ENCODE peak calls at places on chromosomes 16 and 17, in four cellular contexts. W is HEK293T, H is HepG2, I is GM12878. Q is an unnamed sample.

GRCh38 chr16:65249768-65250167 is 127.9 kb upstream of the CDH11 start:
- DNase-seq in W (no peak), H (no peak), I (no peak), Q (no peak)

GRCh38 chr17:1039511-1040215 is 42.7 kb downstream of the TIMM22 start:
- DNase-seq in W (no peak), H (no peak), I (no peak), Q (no peak)

GRCh38 chr16:87056083-87056482 is 261.1 kb downstream of the C16orf95 start:
- DNase-seq in W (no peak), H (no peak), I (no peak), Q (no peak)

GRCh38 chr16:4115209-4115940 is 867 bp downstream of the ADCY9 start:
- DNase-seq in W (peak; percentile 68), H (no peak), I (no peak), Q (peak; percentile 38)

GRCh38 chr17:76678330-76678729 is 32.4 kb downstream of the MXRA7 start:
- DNase-seq in W (no peak), H (no peak), I (no peak), Q (no peak)

GRCh38 chr16:69143116-69143515 is 10.7 kb downstream of the UTP4 start:
- DNase-seq in W (peak; percentile 39), H (peak; percentile 30), I (no peak), Q (peak; percentile 41)

GRCh38 chr17:61463068-61463980 is 11.1 kb downstream of the TBX4 start:
- DNase-seq in W (no peak), H (no peak), I (no peak), Q (peak; percentile 20)

GRCh38 chr17:78654230-78654824 is 77.1 kb upstream of the DNAH17 start:
- DNase-seq in W (no peak), H (no peak), I (no peak), Q (no peak)

GRCh38 chr17:78953356-78954350 is 26.1 kb downstream of the LGALS3BP start:
- DNase-seq in W (no peak), H (no peak), I (no peak), Q (no peak)

GRCh38 chr16:2897110-2897509 is 14.1 kb downstream of the FLYWCH2 start:
- DNase-seq in W (no peak), H (no peak), I (no peak), Q (peak; percentile 6)

GRCh38 chr17:68428498-68429172 is 28.7 kb downstream of the WIPI1 start:
- DNase-seq in W (no peak), H (no peak), I (no peak), Q (no peak)

GRCh38 chr17:68431661-68432071 is 25.6 kb downstream of the WIPI1 start:
- DNase-seq in W (peak; percentile 50), H (peak; percentile 25), I (no peak), Q (peak; percentile 38)

GRCh38 chr17:68427575-68427974 is 29.7 kb downstream of the WIPI1 start:
- DNase-seq in W (no peak), H (no peak), I (no peak), Q (no peak)

GRCh38 chr17:68431045-68431608 is 26.2 kb downstream of the WIPI1 start:
- DNase-seq in W (no peak), H (no peak), I (no peak), Q (no peak)

DNA sequence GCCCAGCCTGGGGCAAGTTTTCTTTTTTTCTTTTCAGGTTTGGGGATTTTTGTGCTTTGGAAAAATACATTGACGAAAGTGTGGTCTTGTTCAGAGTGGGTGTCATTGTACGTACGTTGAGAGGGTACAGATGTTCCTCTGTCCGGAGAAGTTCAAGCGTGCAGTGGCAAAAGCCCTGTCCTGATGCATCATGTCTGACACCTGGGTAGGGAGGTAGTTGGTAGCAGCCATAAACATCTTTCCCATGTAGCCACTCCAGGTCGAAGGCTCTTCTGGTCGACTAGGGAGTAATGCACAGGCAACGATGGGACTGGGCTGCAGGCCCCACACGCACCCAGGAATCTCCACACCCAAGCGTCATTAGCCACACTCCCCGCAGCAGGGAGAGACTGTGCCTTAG is 27.4 kb downstream of the WIPI1 start:
- DNase-seq in W (no peak), H (no peak), I (no peak), Q (no peak)
- TF ChIP-seq TARDBP in W (no peak), H (no peak), I (no peak), Q (no peak)

DNA sequence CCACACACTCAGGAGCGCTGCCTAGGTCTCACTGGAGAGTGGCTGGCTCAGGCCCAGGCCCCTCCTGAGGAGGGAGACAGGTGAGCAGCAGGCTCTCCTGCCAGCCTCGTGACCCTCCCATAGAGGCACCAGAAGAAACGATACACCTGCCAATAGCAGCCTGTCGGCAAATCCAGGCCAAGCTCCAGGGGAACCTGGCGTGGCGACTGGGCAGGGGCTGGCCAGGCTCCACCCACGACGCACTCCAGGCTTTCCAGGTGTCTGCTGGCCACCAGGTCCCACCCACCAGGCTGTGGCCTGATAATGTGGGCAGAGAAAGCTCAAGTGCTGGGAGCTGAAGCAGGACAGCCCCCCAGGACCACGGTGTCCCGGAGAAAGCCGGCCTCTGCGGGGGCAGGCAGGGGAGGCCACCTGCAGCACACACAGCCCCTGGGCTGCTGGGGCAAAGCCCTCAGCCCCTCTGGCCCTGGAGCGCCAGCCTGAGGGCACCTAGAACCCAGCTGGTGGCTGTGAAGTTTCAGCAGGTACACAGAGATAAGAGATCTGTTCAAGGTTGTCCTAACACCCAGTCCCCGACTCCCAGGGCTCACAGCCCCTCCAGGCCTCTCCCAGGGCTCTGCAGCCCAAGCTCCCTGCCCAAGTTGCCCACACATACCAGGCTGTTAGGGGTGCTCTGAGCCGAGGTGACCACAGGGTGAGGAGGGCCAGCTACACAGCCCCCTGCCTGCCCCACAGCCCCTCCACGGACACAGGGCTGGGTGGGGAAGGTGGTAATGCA is 2.4 kb downstream of the PGAP6 start:
- DNase-seq in W (no peak), H (no peak), I (no peak), Q (no peak)
- TF ChIP-seq TARDBP in W (no peak), H (no peak), I (no peak), Q (no peak)

DNA sequence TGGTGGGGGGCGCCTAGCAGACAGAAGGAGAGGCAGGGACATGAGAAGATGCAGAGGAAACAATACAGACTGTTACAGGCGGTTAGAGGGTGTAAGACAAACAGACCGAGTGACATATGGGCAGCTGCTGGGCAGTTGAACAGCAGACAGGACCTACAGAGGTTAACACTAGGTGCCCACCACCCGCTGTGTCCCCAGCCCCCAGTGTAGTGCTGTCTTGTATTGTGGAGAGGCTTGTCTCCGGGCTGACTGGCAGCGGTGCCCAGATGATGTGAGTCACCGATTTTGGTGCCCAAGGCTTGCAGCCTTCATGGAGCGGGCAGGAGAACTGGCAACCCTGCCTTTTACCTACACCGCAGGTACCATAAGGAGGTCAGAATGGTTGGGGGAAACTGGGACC is 2.4 kb upstream of the CXCL16 start:
- DNase-seq in W (no peak), H (no peak), I (no peak), Q (no peak)
- TF ChIP-seq TARDBP in W (no peak), H (no peak), I (no peak), Q (no peak)

GRCh38 chr16:57535680-57536305 is 578 bp downstream of the CCDC102A start:
- DNase-seq in W (peak; percentile 98), H (peak; percentile 77), I (no peak), Q (peak; percentile 99)
- TF ChIP-seq TARDBP in W (no peak), H (no peak), I (no peak), Q (peak; percentile 18)

GRCh38 chr17:48046296-48046695 is 1.9 kb upstream of the NFE2L1 start:
- DNase-seq in W (no peak), H (no peak), I (no peak), Q (no peak)

GRCh38 chr17:48045270-48046001 is 2.7 kb upstream of the NFE2L1 start:
- DNase-seq in W (no peak), H (no peak), I (no peak), Q (peak; percentile 61)

GRCh38 chr17:48047113-48047740 is 932 bp upstream of the NFE2L1 start:
- DNase-seq in W (no peak), H (no peak), I (no peak), Q (no peak)

GRCh38 chr17:48043171-48043570 is 5.0 kb upstream of the NFE2L1 start:
- DNase-seq in W (no peak), H (no peak), I (no peak), Q (no peak)

GRCh38 chr17:48044851-48045250 is 3.3 kb upstream of the NFE2L1 start:
- DNase-seq in W (no peak), H (no peak), I (no peak), Q (no peak)
- TF ChIP-seq TARDBP in W (no peak), H (no peak), I (no peak), Q (no peak)

GRCh38 chr17:80786470-80786869 is 205.2 kb upstream of the CHMP6 start:
- DNase-seq in W (no peak), H (no peak), I (no peak), Q (no peak)
- TF ChIP-seq TARDBP in W (no peak), H (no peak), I (no peak), Q (no peak)

Q was measured in K562.